ENCODE peak calls at places on chromosomes 7 and 10, in five cellular contexts. Z, I, J, D and O are unnamed samples.

GRCh38 chr10:76675951-76676587 is 961.5 kb downstream of the KCNMA1 start:
- DNase-seq in Z (peak; percentile 3), I (no peak), J (peak; percentile 45), D (peak; percentile 8), O (peak; percentile 86)

GRCh38 chr10:50991496-50992355 is 82.6 kb upstream of the PRKG1 start:
- DNase-seq in Z (peak; percentile 68), I (no peak), J (peak; percentile 9), D (peak; percentile 78), O (no peak)

GRCh38 chr7:93366816-93367215 is 134.7 kb downstream of the VPS50 start:
- DNase-seq in Z (no peak), I (no peak), J (no peak), D (no peak), O (no peak)

GRCh38 chr10:72574636-72575035 is 51.2 kb downstream of the MICU1 start:
- DNase-seq in Z (no peak), I (no peak), J (no peak), D (no peak), O (no peak)

GRCh38 chr10:69409968-69410367 is 6.8 kb downstream of the TACR2 start:
- DNase-seq in Z (no peak), I (no peak), J (no peak), D (peak; percentile 57), O (no peak)

GRCh38 chr7:21099432-21099831 is 312.7 kb upstream of the SP8 start:
- DNase-seq in Z (no peak), I (no peak), J (no peak), D (no peak), O (no peak)

GRCh38 chr10:34495938-34496337 is 319.2 kb downstream of the PARD3 start:
- DNase-seq in Z (peak; percentile 20), I (no peak), J (no peak), D (peak; percentile 13), O (no peak)

GRCh38 chr7:70506463-70506862 is 625.5 kb upstream of the GALNT17 start:
- DNase-seq in Z (no peak), I (no peak), J (no peak), D (peak; percentile 7), O (no peak)

GRCh38 chr7:43535031-43535451 is 47.9 kb upstream of the STK17A start:
- DNase-seq in Z (peak; percentile 24), I (no peak), J (peak; percentile 50), D (peak; percentile 59), O (peak; percentile 33)

GRCh38 chr10:58696736-58697135 is 184.1 kb downstream of the BICC1 start:
- DNase-seq in Z (no peak), I (no peak), J (peak; percentile 59), D (peak; percentile 34), O (peak; percentile 77)

GRCh38 chr7:7911339-7911738 is 57.3 kb upstream of the GLCCI1 start:
- DNase-seq in Z (peak; percentile 53), I (peak; percentile 69), J (peak; percentile 97), D (peak; percentile 59), O (peak; percentile 20)

GRCh38 chr10:54559498-54559897 is 241.5 kb downstream of the PCDH15 start:
- DNase-seq in Z (peak; percentile 5), I (no peak), J (peak; percentile 89), D (no peak), O (peak; percentile 79)

DNA sequence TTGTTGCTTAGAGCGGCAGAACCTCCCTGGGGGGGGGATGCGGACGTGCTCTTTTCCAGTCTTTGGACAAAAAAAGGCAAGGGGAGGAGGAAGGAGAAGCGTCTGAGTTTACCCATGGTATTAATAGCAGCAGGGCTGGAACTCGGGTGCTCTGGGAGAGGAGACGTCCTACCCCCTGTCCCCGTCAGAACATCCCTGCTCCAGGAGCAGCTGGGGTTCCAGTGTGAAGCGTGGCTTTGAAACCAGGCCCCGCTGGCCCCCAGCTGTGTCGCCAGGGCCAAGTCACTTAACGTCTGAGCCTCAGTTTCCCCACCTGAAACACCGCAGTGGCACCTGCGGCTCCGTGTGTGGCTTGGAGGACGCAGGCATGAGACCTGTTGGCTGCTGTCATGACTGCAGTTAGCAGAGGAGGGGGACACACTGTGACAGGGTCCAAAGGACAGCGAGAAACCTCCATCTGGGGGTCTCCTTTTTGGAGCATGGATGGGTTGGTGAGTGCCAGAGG is 1.4 kb downstream of the AMZ1 start:
- DNase-seq in Z (no peak), I (no peak), J (no peak), D (no peak), O (no peak)
- H3K4me3 ChIP-seq in Z (no peak overlapping the region), I (no peak overlapping the region), J (no peak overlapping the region), D (no peak overlapping the region), O (no peak overlapping the region)

GRCh38 chr10:113522460-113522859 is 30.4 kb upstream of the HABP2 start:
- DNase-seq in Z (no peak), I (no peak), J (no peak), D (no peak), O (no peak)
- TF ChIP-seq CTCF in Z (no peak), I (no peak), J (no peak), D (no peak), O (no peak)

GRCh38 chr10:127944256-127944655 is 37.4 kb downstream of the PTPRE start:
- DNase-seq in Z (no peak), I (no peak), J (no peak), D (no peak), O (no peak)

GRCh38 chr10:127945948-127946347 is 39.0 kb downstream of the PTPRE start:
- DNase-seq in Z (no peak), I (no peak), J (no peak), D (no peak), O (no peak)

GRCh38 chr10:127943336-127943910 is 36.5 kb downstream of the PTPRE start:
- DNase-seq in Z (no peak), I (no peak), J (no peak), D (no peak), O (no peak)

GRCh38 chr10:127947206-127947605 is 40.3 kb downstream of the PTPRE start:
- DNase-seq in Z (peak; percentile 35), I (no peak), J (no peak), D (no peak), O (no peak)

DNA sequence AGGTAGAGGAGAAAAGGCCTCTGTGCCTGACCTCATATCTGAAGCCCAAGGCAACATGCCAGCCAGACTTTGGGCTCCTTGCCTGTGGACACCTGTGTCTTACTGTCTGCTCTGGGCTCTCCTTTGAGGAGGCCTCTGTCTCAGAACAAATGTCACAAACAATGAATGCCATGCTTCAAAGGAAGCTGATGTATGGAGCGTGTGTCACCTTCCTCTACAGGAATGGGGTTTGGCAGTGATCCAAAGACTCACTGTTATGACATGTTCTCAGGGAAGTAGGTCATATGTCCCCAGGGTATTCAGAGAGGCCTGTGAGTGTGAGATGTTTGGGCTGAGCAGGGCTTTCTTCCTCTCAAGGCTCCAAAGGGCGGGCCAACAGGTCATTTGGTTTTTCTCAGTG is 38.4 kb downstream of the PTPRE start:
- DNase-seq in Z (peak; percentile 67), I (peak; percentile 62), J (peak; percentile 42), D (peak; percentile 59), O (no peak)
- H3K4me3 ChIP-seq in Z (no peak overlapping the region), I (no peak overlapping the region), J (no peak overlapping the region), D (no peak overlapping the region), O (no peak overlapping the region)

GRCh38 chr7:149489391-149490024 is 8.1 kb downstream of the ZNF746 start:
- DNase-seq in Z (no peak), I (no peak), J (no peak), D (no peak), O (no peak)
- TF ChIP-seq CTCF in Z (peak; percentile 6), I (peak; percentile 37), J (no peak), D (no peak), O (peak; percentile 17)

GRCh38 chr10:59905735-59906416 is 480 bp downstream of the CCDC6 start:
- DNase-seq in Z (no peak), I (no peak), J (no peak), D (no peak), O (no peak)

GRCh38 chr10:59905066-59905734 is 1.2 kb downstream of the CCDC6 start:
- DNase-seq in Z (peak; percentile 23), I (peak; percentile 38), J (peak; percentile 32), D (peak; percentile 25), O (no peak)

GRCh38 chr10:59906417-59907202 is at the start of gene CCDC6:
- DNase-seq in Z (peak; percentile 93), I (peak; percentile 96), J (peak; percentile 92), D (peak; percentile 95), O (peak; percentile 69)

GRCh38 chr10:59903871-59904270 is 2.5 kb downstream of the CCDC6 start:
- DNase-seq in Z (peak; percentile 38), I (no peak), J (peak; percentile 56), D (peak; percentile 59), O (no peak)

GRCh38 chr10:59904431-59905065 is 1.8 kb downstream of the CCDC6 start:
- DNase-seq in Z (no peak), I (no peak), J (no peak), D (no peak), O (no peak)
- H3K4me3 ChIP-seq in Z (peak overlapping the region; percentile 96), I (peak overlapping the region; percentile 94), J (peak overlapping the region; percentile 79), D (peak overlapping the region; percentile 93), O (peak overlapping the region; percentile 100)

DNA sequence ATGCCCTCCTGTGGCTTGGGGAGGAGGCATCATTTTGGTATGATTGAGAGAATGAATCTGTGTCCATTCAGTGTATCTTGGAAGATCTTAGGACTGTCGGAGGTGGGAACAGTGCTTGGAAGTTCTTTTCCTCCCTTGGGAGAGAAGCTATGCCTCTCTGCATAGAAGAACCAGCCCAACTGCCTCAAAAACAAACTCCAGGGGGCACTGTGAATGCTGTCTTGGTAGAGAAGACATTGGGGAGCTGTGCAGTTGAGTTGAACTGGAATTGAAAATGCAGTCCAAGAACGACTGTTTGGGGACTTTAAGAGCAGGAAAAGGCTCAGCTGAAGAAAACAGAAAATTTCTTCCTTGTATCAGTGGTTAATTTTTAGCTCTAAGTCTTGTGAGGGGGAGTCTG is 4.9 kb upstream of the GJD4 start:
- DNase-seq in Z (peak; percentile 16), I (no peak), J (no peak), D (peak; percentile 20), O (no peak)
- TF ChIP-seq CTCF in Z (peak; percentile 39), I (no peak), J (peak; percentile 33), D (peak; percentile 40), O (no peak)

GRCh38 chr10:68095176-68095575 is 14.1 kb upstream of the MYPN start:
- DNase-seq in Z (peak; percentile 42), I (peak; percentile 49), J (peak; percentile 89), D (peak; percentile 37), O (no peak)
- H3K4me3 ChIP-seq in Z (no peak overlapping the region), I (peak overlapping the region; percentile 52), J (no peak overlapping the region), D (no peak overlapping the region), O (no peak overlapping the region)